ENCODE peak calls at places on chromosomes 16 and 17, in eight cellular contexts. T is GM23248, K is fibroblast of lung, M is PC-3, U is GM23338, J is mammary epithelial cell, X is DND-41, D is SK-N-SH. I is an unnamed sample. For H4K20me1, the result is how much of the 10 kb centered on the place peaks cover.

GRCh38 chr17:72516772-72517399 is 396.1 kb downstream of the SOX9 start:
- DNase-seq in T (peak), K (no peak), M (no peak), U (no peak), J (no peak), X (no peak), D (no peak), I (peak)

GRCh38 chr16:71339481-71340171 is 18.9 kb upstream of the CALB2 start:
- DNase-seq in T (no peak), K (no peak), M (no peak), U (no peak), J (peak), X (no peak), D (no peak), I (no peak)

GRCh38 chr16:89858973-89859808 is 14.2 kb upstream of the TCF25 start:
- DNase-seq in T (no peak), K (no peak), M (no peak), U (no peak), J (no peak), X (no peak), D (no peak), I (no peak)

GRCh38 chr17:20223808-20224328 is 214.7 kb downstream of the SPECC1 start:
- DNase-seq in T (no peak), K (no peak), M (peak), U (no peak), J (peak), X (no peak), D (no peak), I (no peak)

GRCh38 chr16:30741461-30741914 is 6.7 kb upstream of the PHKG2 start:
- DNase-seq in T (peak), K (peak), M (peak), U (peak), J (peak), X (no peak), D (no peak), I (no peak)

GRCh38 chr17:57634713-57635465 is 110.2 kb downstream of the CCDC182 start:
- DNase-seq in T (peak), K (peak), M (no peak), U (no peak), J (no peak), X (no peak), D (no peak), I (no peak)

GRCh38 chr17:81734405-81735055 is 22.4 kb downstream of the SLC25A10 start:
- DNase-seq in T (no peak), K (no peak), M (no peak), U (no peak), J (no peak), X (no peak), D (no peak), I (no peak)

GRCh38 chr17:81241648-81242420 is 2.7 kb downstream of the NDUFAF8 start:
- DNase-seq in T (peak), K (peak), M (peak), U (peak), J (no peak), X (peak), D (peak), I (peak)

GRCh38 chr17:50905460-50905803 is 39.3 kb upstream of the TOB1 start:
- DNase-seq in T (no peak), K (no peak), M (no peak), U (peak), J (no peak), X (no peak), D (peak), I (no peak)

GRCh38 chr17:76023900-76024237 is 3.2 kb downstream of the EVPL start:
- DNase-seq in T (no peak), K (no peak), M (no peak), U (no peak), J (no peak), X (no peak), D (no peak), I (no peak)

GRCh38 chr17:18966831-18967624 is 15.1 kb downstream of the SLC5A10 start:
- DNase-seq in T (peak), K (peak), M (no peak), U (peak), J (no peak), X (no peak), D (no peak), I (peak)

GRCh38 chr17:45427181-45427835 is 5.4 kb downstream of the ARHGAP27 start:
- DNase-seq in T (no peak), K (no peak), M (no peak), U (no peak), J (no peak), X (no peak), D (peak), I (no peak)

GRCh38 chr17:78529871-78530670 is 47.1 kb downstream of the DNAH17 start:
- DNase-seq in T (no peak), K (no peak), M (no peak), U (no peak), J (no peak), X (no peak), D (peak), I (no peak)

DNA sequence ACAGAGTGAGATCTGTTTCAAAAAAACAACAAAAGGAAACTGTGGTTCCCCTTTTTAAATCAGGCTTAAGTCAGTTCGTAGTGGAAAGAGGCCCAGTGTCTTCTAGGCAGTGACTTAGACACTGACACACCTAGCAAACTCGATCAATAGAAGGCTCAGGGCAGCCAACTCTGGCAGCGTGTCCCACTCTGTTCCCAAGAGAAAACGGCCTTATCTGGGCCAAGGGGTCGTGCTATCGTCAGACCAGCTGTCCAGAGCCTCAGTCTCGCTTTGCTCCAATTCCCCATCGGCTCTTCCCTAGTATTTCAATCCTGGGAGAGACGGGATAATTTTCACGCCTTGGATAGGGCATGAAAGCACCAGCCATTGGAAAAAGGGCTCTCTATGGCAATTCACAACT is 72.9 kb downstream of the SLC5A11 start:
- DNase-seq in T (no peak), K (no peak), M (no peak), U (no peak), J (no peak), X (no peak), D (no peak), I (no peak)
- H4K20me1 ChIP-seq in T (under half), K (under half), M (under half), U (under half), J (under half), X (under half), D (under half), I (under half)

GRCh38 chr16:59597269-59597668 is 863.2 kb upstream of the GOT2 start:
- DNase-seq in T (no peak), K (no peak), M (no peak), U (no peak), J (peak), X (no peak), D (no peak), I (no peak)

GRCh38 chr16:59591480-59591879 is 857.4 kb upstream of the GOT2 start:
- DNase-seq in T (peak), K (no peak), M (peak), U (no peak), J (no peak), X (no peak), D (no peak), I (no peak)

DNA sequence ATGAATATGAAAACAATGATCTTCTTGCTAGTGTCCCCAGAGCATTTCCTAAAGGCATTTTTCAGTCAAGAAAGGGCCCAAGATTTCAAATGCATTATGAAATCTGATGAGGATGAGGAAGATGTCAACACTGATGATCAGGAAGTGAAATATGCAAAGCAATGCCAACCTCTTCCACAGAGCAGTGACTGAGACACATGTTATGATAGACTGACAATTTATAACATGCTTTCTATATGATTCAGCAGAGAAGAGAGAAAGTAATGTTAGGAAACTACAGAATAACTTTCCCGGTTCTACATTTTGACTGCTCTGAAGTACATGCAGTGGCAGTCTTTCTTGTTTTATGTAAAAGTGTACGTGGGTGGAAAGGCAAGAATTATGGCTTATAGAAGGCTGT is 859.1 kb upstream of the GOT2 start:
- DNase-seq in T (peak), K (peak), M (peak), U (no peak), J (peak), X (no peak), D (no peak), I (no peak)
- H2AFZ ChIP-seq in T (no peak), K (no peak), M (no peak), U (peak), J (no peak), X (no peak), D (no peak), I (peak)

GRCh38 chr17:77186141-77186604 is 45.4 kb downstream of the SEC14L1 start:
- DNase-seq in T (no peak), K (no peak), M (no peak), U (no peak), J (no peak), X (peak), D (no peak), I (no peak)
- H4K20me1 ChIP-seq in T (under half), K (under half), M (under half), U (under half), J (under half), X (under half), D (half or more), I (under half)

GRCh38 chr16:87196229-87196628 is 121.0 kb downstream of the C16orf95 start:
- DNase-seq in T (no peak), K (no peak), M (no peak), U (no peak), J (no peak), X (no peak), D (no peak), I (no peak)
- H2AFZ ChIP-seq in T (no peak), K (no peak), M (no peak), U (no peak), J (no peak), X (no peak), D (no peak), I (no peak)

GRCh38 chr17:8963665-8964258 is 1.7 kb downstream of the PIK3R5 start:
- DNase-seq in T (no peak), K (no peak), M (no peak), U (no peak), J (no peak), X (peak), D (no peak), I (peak)

GRCh38 chr17:8960325-8961144 is 5.0 kb downstream of the PIK3R5 start:
- DNase-seq in T (no peak), K (no peak), M (no peak), U (peak), J (no peak), X (no peak), D (no peak), I (no peak)

GRCh38 chr17:8964801-8965393 is 610 bp downstream of the PIK3R5 start:
- DNase-seq in T (no peak), K (no peak), M (no peak), U (no peak), J (no peak), X (peak), D (no peak), I (peak)

GRCh38 chr17:8961861-8962260 is 3.6 kb downstream of the PIK3R5 start:
- DNase-seq in T (no peak), K (no peak), M (no peak), U (no peak), J (no peak), X (no peak), D (no peak), I (no peak)

GRCh38 chr17:8963017-8963416 is 2.5 kb downstream of the PIK3R5 start:
- DNase-seq in T (no peak), K (no peak), M (no peak), U (no peak), J (no peak), X (no peak), D (no peak), I (no peak)
- H4K20me1 ChIP-seq in T (under half), K (under half), M (under half), U (under half), J (under half), X (under half), D (under half), I (under half)

GRCh38 chr16:2083876-2084687 is 36.3 kb downstream of the TSC2 start:
- DNase-seq in T (no peak), K (no peak), M (no peak), U (no peak), J (no peak), X (no peak), D (no peak), I (no peak)

GRCh38 chr16:2082171-2082982 is 34.6 kb downstream of the TSC2 start:
- DNase-seq in T (no peak), K (peak), M (no peak), U (no peak), J (peak), X (no peak), D (no peak), I (no peak)

GRCh38 chr16:2081685-2082084 is 33.9 kb downstream of the TSC2 start:
- DNase-seq in T (no peak), K (no peak), M (no peak), U (no peak), J (no peak), X (no peak), D (no peak), I (no peak)

GRCh38 chr16:2083409-2083808 is 35.6 kb downstream of the TSC2 start:
- DNase-seq in T (no peak), K (no peak), M (no peak), U (no peak), J (no peak), X (no peak), D (no peak), I (no peak)

DNA sequence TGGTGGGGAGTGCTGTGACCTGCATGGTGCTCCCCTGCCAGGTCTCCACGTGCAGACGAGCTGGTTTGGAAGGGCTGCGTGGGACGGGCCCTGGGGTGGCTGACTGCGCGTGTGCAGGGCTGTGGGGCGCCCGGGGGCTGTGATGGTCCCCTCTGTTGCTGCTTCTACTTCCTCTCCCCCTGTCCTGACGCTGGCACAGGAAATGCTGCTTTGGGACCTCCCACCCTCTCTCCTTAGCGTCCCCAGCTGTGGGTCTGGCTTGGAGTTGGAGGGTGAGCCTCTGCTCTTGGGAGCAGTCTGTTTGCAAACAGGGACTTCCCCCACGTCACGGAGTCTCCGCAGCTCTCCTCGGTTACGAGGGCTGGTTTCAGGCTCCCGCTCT is 35.2 kb downstream of the TSC2 start:
- DNase-seq in T (no peak), K (no peak), M (no peak), U (no peak), J (no peak), X (no peak), D (no peak), I (no peak)
- H2AFZ ChIP-seq in T (no peak), K (no peak), M (no peak), U (no peak), J (no peak), X (no peak), D (no peak), I (no peak)

GRCh38 chr16:23561586-23561985 is 4.1 kb downstream of the UBFD1 start:
- DNase-seq in T (peak), K (no peak), M (no peak), U (peak), J (no peak), X (no peak), D (no peak), I (no peak)
- H4K20me1 ChIP-seq in T (under half), K (under half), M (under half), U (under half), J (under half), X (under half), D (under half), I (under half)